ENCODE peak calls at places on chromosomes 4 and X, in eight cellular contexts. S is NCI-H524, X is HTR-8/SVneo, N is non-pigmented ciliary epithelial cell, T is PC-3, M is BJ, D is glomerular endothelial cell, Q is NCI-H2081. V is an unnamed sample.

GRCh38 chr4:23305026-23305425 is 584.8 kb downstream of the PPARGC1A start:
- DNase-seq in S (no peak), X (peak), N (peak), T (peak), M (no peak), D (no peak), Q (no peak), V (no peak)

GRCh38 chr4:82691431-82691830 is 107.2 kb downstream of the SCD5 start:
- DNase-seq in S (no peak), X (no peak), N (no peak), T (no peak), M (no peak), D (no peak), Q (no peak), V (no peak)

GRCh38 chr4:183960021-183960420 is 54.9 kb downstream of the STOX2 start:
- DNase-seq in S (peak), X (peak), N (no peak), T (peak), M (no peak), D (no peak), Q (peak), V (peak)

GRCh38 chrX:118347131-118347530 is 1.2 kb downstream of the WDR44 start:
- DNase-seq in S (peak), X (no peak), N (no peak), T (peak), M (no peak), D (no peak), Q (no peak), V (no peak)

GRCh38 chr4:79281577-79282359 is 44.1 kb downstream of the NAA11 start:
- DNase-seq in S (peak), X (no peak), N (no peak), T (no peak), M (no peak), D (no peak), Q (no peak), V (no peak)

GRCh38 chrX:21374163-21374993 is at the start of gene CNKSR2:
- DNase-seq in S (peak), X (peak), N (no peak), T (peak), M (no peak), D (no peak), Q (peak), V (peak)

GRCh38 chr4:165288639-165289428 is 38.6 kb upstream of the MSMO1 start:
- DNase-seq in S (no peak), X (peak), N (peak), T (peak), M (peak), D (no peak), Q (no peak), V (no peak)

GRCh38 chr4:155552180-155552579 is 114.5 kb upstream of the GUCY1A1 start:
- DNase-seq in S (no peak), X (no peak), N (no peak), T (peak), M (no peak), D (no peak), Q (no peak), V (no peak)

GRCh38 chrX:48961585-48962091 is 4.2 kb upstream of the OTUD5 start:
- DNase-seq in S (no peak), X (no peak), N (no peak), T (no peak), M (no peak), D (no peak), Q (no peak), V (no peak)

GRCh38 chr4:38062088-38062893 is 102.1 kb downstream of the PTTG2 start:
- DNase-seq in S (peak), X (peak), N (no peak), T (peak), M (no peak), D (peak), Q (peak), V (peak)

GRCh38 chrX:105646592-105647372 is 175.6 kb upstream of the NRK start:
- DNase-seq in S (peak), X (no peak), N (no peak), T (no peak), M (no peak), D (no peak), Q (no peak), V (no peak)

GRCh38 chrX:140766024-140766611 is 56.6 kb downstream of the LINC00632 start:
- DNase-seq in S (peak), X (no peak), N (no peak), T (peak), M (no peak), D (peak), Q (no peak), V (peak)

GRCh38 chrX:132940727-132941162 is 17.7 kb downstream of the HS6ST2 start:
- DNase-seq in S (peak), X (no peak), N (no peak), T (peak), M (no peak), D (no peak), Q (no peak), V (no peak)

GRCh38 chr4:186029731-186030421 is 39.1 kb upstream of the TLR3 start:
- DNase-seq in S (peak), X (no peak), N (no peak), T (no peak), M (peak), D (no peak), Q (peak), V (no peak)

GRCh38 chrX:50579955-50580354 is 109.3 kb upstream of the DGKK start:
- DNase-seq in S (peak), X (peak), N (peak), T (peak), M (peak), D (peak), Q (peak), V (peak)

GRCh38 chr4:153495480-153496206 is 29.5 kb downstream of the TMEM131L start:
- DNase-seq in S (no peak), X (no peak), N (no peak), T (peak), M (no peak), D (no peak), Q (no peak), V (no peak)

GRCh38 chrX:144648788-144649187 is 598.5 kb upstream of the SPANXN1 start:
- DNase-seq in S (no peak), X (no peak), N (no peak), T (no peak), M (no peak), D (no peak), Q (no peak), V (no peak)

GRCh38 chr4:73446336-73446938 is 10.4 kb downstream of the AFP start:
- DNase-seq in S (peak), X (peak), N (no peak), T (peak), M (no peak), D (peak), Q (peak), V (no peak)